ENCODE peak calls at places on chromosomes 11 and 22, in four cellular contexts. One of them, this sample, is unnamed.

GRCh38 chr22:45629469-45630089 is 42.1 kb upstream of the ATXN10 start:
- DNase-seq in nucleus accumbens: no peak
- DNase-seq in stimulated activated CD4-positive, alpha-beta T cell treated with anti-CD3 and anti-CD28 coated beads, Interleukin-4, amount 100 ng/mL, for 4 hours: no peak
- DNase-seq in DMS79: no peak
- DNase-seq in this sample: no peak

GRCh38 chr11:67113231-67113721 is 5.8 kb upstream of the KDM2A start:
- DNase-seq in stimulated activated CD4-positive, alpha-beta T cell treated with anti-CD3 and anti-CD28 coated beads, Interleukin-4, amount 100 ng/mL, for 4 hours: no peak
- DNase-seq in nucleus accumbens: no peak
- DNase-seq in DMS79: no peak
- DNase-seq in this sample: no peak

GRCh38 chr11:4418403-4418802 is 24.9 kb upstream of the TRIM21 start:
- DNase-seq in stimulated activated CD4-positive, alpha-beta T cell treated with anti-CD3 and anti-CD28 coated beads, Interleukin-4, amount 100 ng/mL, for 4 hours: no peak
- DNase-seq in nucleus accumbens: no peak
- DNase-seq in DMS79: no peak
- DNase-seq in this sample: no peak

GRCh38 chr11:59866397-59866796 is at the start of gene TCN1:
- DNase-seq in DMS79: no peak
- DNase-seq in nucleus accumbens: no peak
- DNase-seq in stimulated activated CD4-positive, alpha-beta T cell treated with anti-CD3 and anti-CD28 coated beads, Interleukin-4, amount 100 ng/mL, for 4 hours: no peak
- DNase-seq in this sample: no peak

GRCh38 chr22:30830907-30831306 is 136.2 kb downstream of the OSBP2 start:
- DNase-seq in nucleus accumbens: no peak
- DNase-seq in DMS79: no peak
- DNase-seq in stimulated activated CD4-positive, alpha-beta T cell treated with anti-CD3 and anti-CD28 coated beads, Interleukin-4, amount 100 ng/mL, for 4 hours: no peak
- DNase-seq in this sample: peak

GRCh38 chr22:28006271-28006670 is 87.2 kb upstream of the PITPNB start:
- DNase-seq in stimulated activated CD4-positive, alpha-beta T cell treated with anti-CD3 and anti-CD28 coated beads, Interleukin-4, amount 100 ng/mL, for 4 hours: no peak
- DNase-seq in nucleus accumbens: no peak
- DNase-seq in DMS79: no peak
- DNase-seq in this sample: no peak

GRCh38 chr11:26599421-26599820 is 27.4 kb upstream of the MUC15 start:
- DNase-seq in DMS79: no peak
- DNase-seq in stimulated activated CD4-positive, alpha-beta T cell treated with anti-CD3 and anti-CD28 coated beads, Interleukin-4, amount 100 ng/mL, for 4 hours: no peak
- DNase-seq in nucleus accumbens: no peak
- DNase-seq in this sample: peak

GRCh38 chr11:114098927-114099326 is 39.4 kb downstream of the ZBTB16 start:
- DNase-seq in stimulated activated CD4-positive, alpha-beta T cell treated with anti-CD3 and anti-CD28 coated beads, Interleukin-4, amount 100 ng/mL, for 4 hours: no peak
- DNase-seq in DMS79: peak
- DNase-seq in nucleus accumbens: no peak
- DNase-seq in this sample: peak

GRCh38 chr11:45859661-45860140 is 12.4 kb downstream of the CRY2 start:
- DNase-seq in DMS79: peak
- DNase-seq in stimulated activated CD4-positive, alpha-beta T cell treated with anti-CD3 and anti-CD28 coated beads, Interleukin-4, amount 100 ng/mL, for 4 hours: no peak
- DNase-seq in nucleus accumbens: peak
- DNase-seq in this sample: peak

GRCh38 chr11:126637800-126638175 is 282.3 kb downstream of the ST3GAL4 start:
- DNase-seq in stimulated activated CD4-positive, alpha-beta T cell treated with anti-CD3 and anti-CD28 coated beads, Interleukin-4, amount 100 ng/mL, for 4 hours: no peak
- DNase-seq in DMS79: no peak
- DNase-seq in nucleus accumbens: no peak
- DNase-seq in this sample: peak

GRCh38 chr11:128409476-128409875 is 177.9 kb downstream of the ETS1 start:
- DNase-seq in nucleus accumbens: no peak
- DNase-seq in DMS79: no peak
- DNase-seq in stimulated activated CD4-positive, alpha-beta T cell treated with anti-CD3 and anti-CD28 coated beads, Interleukin-4, amount 100 ng/mL, for 4 hours: no peak
- DNase-seq in this sample: peak

GRCh38 chr11:127338380-127339259 is 338.1 kb upstream of the KIRREL3 start:
- DNase-seq in DMS79: no peak
- DNase-seq in nucleus accumbens: no peak
- DNase-seq in stimulated activated CD4-positive, alpha-beta T cell treated with anti-CD3 and anti-CD28 coated beads, Interleukin-4, amount 100 ng/mL, for 4 hours: no peak
- DNase-seq in this sample: no peak